ENCODE peak calls at places on chromosome 1, in six cellular contexts. T, F, A, E, Y and P are unnamed samples.

GRCh38 chr1:156245451-156246232 is 2.2 kb downstream of the PAQR6 start:
- DNase-seq in T (no peak), F (no peak), A (no peak), E (peak; percentile 73), Y (peak; percentile 43), P (no peak)

GRCh38 chr1:8017495-8018310 is 8.4 kb downstream of the ERRFI1 start:
- DNase-seq in T (peak; percentile 66), F (no peak), A (no peak), E (no peak), Y (peak; percentile 64), P (no peak)

GRCh38 chr1:212628813-212629415 is 20.4 kb downstream of the ATF3 start:
- DNase-seq in T (no peak), F (no peak), A (no peak), E (no peak), Y (no peak), P (no peak)

GRCh38 chr1:155499953-155500621 is 62.5 kb downstream of the ASH1L start:
- DNase-seq in T (no peak), F (no peak), A (no peak), E (no peak), Y (peak; percentile 9), P (peak; percentile 15)

GRCh38 chr1:16605213-16605525 is 8.2 kb downstream of the NBPF1 start:
- DNase-seq in T (peak; percentile 44), F (no peak), A (no peak), E (no peak), Y (no peak), P (no peak)

GRCh38 chr1:5415621-5416020 is 576.6 kb downstream of the NPHP4 start:
- DNase-seq in T (no peak), F (no peak), A (no peak), E (no peak), Y (no peak), P (no peak)

GRCh38 chr1:18919174-18919905 is 17.0 kb upstream of the ALDH4A1 start:
- DNase-seq in T (no peak), F (no peak), A (no peak), E (no peak), Y (no peak), P (no peak)

GRCh38 chr1:212139526-212140137 is 104.1 kb downstream of the DTL start:
- DNase-seq in T (no peak), F (no peak), A (no peak), E (peak; percentile 71), Y (no peak), P (no peak)

GRCh38 chr1:99737016-99737415 is 29.4 kb downstream of the FRRS1 start:
- DNase-seq in T (peak; percentile 78), F (no peak), A (no peak), E (no peak), Y (peak; percentile 77), P (no peak)

GRCh38 chr1:38064232-38064903 is 17.8 kb upstream of the POU3F1 start:
- DNase-seq in T (peak; percentile 46), F (no peak), A (peak; percentile 64), E (no peak), Y (peak; percentile 85), P (peak; percentile 52)

GRCh38 chr1:245326396-245326795 is 171.6 kb downstream of the KIF26B start:
- DNase-seq in T (no peak), F (no peak), A (no peak), E (no peak), Y (no peak), P (no peak)

GRCh38 chr1:55813619-55814018 is 598.5 kb upstream of the USP24 start:
- DNase-seq in T (peak; percentile 96), F (no peak), A (no peak), E (no peak), Y (peak; percentile 79), P (peak; percentile 83)

GRCh38 chr1:27361553-27361952 is 5.2 kb downstream of the MAP3K6 start:
- DNase-seq in T (no peak), F (no peak), A (no peak), E (no peak), Y (no peak), P (no peak)

GRCh38 chr1:200409203-200409760 is 554 bp downstream of the ZNF281 start:
- DNase-seq in T (peak; percentile 30), F (no peak), A (peak; percentile 40), E (peak; percentile 76), Y (peak; percentile 56), P (no peak)

GRCh38 chr1:48061162-48062136 is 64.3 kb upstream of the TRABD2B start:
- DNase-seq in T (peak; percentile 53), F (no peak), A (peak; percentile 49), E (no peak), Y (peak; percentile 70), P (no peak)

GRCh38 chr1:42214447-42214871 is 49.9 kb upstream of the GUCA2A start:
- DNase-seq in T (peak; percentile 79), F (no peak), A (no peak), E (no peak), Y (peak; percentile 72), P (peak; percentile 81)

GRCh38 chr1:84834419-84835064 is 58.5 kb downstream of the LPAR3 start:
- DNase-seq in T (peak; percentile 85), F (no peak), A (no peak), E (no peak), Y (peak; percentile 84), P (peak; percentile 53)

GRCh38 chr1:102578806-102579205 is 529.5 kb downstream of the COL11A1 start:
- DNase-seq in T (no peak), F (no peak), A (no peak), E (no peak), Y (peak; percentile 25), P (no peak)

GRCh38 chr1:110466646-110467280 is 15.8 kb downstream of the PROK1 start:
- DNase-seq in T (no peak), F (no peak), A (no peak), E (no peak), Y (no peak), P (no peak)

GRCh38 chr1:112712701-112713128 is 2.4 kb downstream of the PPM1J start:
- DNase-seq in T (no peak), F (peak; percentile 69), A (no peak), E (no peak), Y (no peak), P (no peak)

GRCh38 chr1:212593696-212594335 is 14.7 kb upstream of the ATF3 start:
- DNase-seq in T (no peak), F (no peak), A (no peak), E (no peak), Y (no peak), P (no peak)

GRCh38 chr1:247324204-247324787 is 7.4 kb downstream of the ZNF496 start:
- DNase-seq in T (no peak), F (no peak), A (no peak), E (no peak), Y (no peak), P (no peak)

GRCh38 chr1:235021815-235022214 is 106.8 kb downstream of the TOMM20 start:
- DNase-seq in T (no peak), F (no peak), A (no peak), E (no peak), Y (no peak), P (no peak)

GRCh38 chr1:185050823-185051451 is 5.6 kb downstream of the RNF2 start:
- DNase-seq in T (no peak), F (no peak), A (no peak), E (no peak), Y (no peak), P (no peak)

GRCh38 chr1:40386796-40387195 is 13.3 kb downstream of the SMAP2 start:
- DNase-seq in T (no peak), F (no peak), A (no peak), E (no peak), Y (no peak), P (no peak)
- H3K4me3 ChIP-seq in T (no peak overlapping the region), F (no peak overlapping the region), A (no peak overlapping the region), E (no peak overlapping the region), Y (no peak overlapping the region), P (no peak overlapping the region)

DNA sequence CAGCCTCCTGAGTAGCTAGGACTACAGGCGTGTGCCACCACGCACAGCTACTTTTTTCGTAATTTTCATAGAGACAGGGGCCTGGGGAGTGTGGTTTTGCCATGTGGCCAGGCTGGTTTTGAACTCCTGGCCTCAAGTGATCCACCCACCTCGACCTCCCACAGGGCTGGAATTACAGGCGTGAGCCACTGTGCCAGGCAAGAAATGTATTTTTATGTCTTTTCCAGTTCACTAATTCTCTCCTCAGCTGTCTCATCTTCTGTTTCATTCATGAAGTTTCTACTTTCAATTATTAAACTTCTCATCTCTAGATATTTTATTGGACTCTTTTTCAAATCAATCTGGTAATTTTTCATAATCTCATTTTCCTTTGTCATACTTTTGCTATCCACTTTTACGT is 72.1 kb upstream of the DISP3 start:
- DNase-seq in T (no peak), F (no peak), A (no peak), E (no peak), Y (no peak), P (no peak)
- H3K4me3 ChIP-seq in T (no peak overlapping the region), F (no peak overlapping the region), A (no peak overlapping the region), E (no peak overlapping the region), Y (no peak overlapping the region), P (no peak overlapping the region)

DNA sequence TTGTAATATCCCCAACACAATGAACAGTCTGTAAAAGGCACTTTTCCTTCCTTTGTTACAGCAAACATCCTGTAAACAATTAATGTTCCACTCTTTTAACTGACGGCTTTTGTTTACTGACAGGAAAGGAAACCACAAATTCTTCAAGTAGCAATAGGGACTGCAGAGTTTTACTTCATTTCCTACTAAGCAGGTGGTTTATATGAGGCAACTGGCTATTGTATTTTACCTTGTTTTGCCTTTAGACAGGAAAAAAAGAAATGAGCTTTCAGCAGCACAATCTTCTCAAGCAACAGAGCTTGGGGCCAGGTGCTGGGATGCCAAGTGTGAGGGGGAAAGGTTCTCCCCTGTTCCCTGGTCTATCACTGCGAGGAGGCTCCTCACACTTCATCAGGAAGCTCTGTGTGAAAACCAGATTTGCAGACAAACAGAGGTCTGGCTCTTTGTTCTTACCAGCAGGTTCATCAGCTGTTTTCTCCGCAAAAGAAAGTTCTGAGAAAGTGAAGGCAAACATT is 51.2 kb downstream of the SIPA1L2 start:
- DNase-seq in T (no peak), F (no peak), A (no peak), E (no peak), Y (no peak), P (no peak)
- H3K4me3 ChIP-seq in T (no peak overlapping the region), F (no peak overlapping the region), A (no peak overlapping the region), E (no peak overlapping the region), Y (no peak overlapping the region), P (no peak overlapping the region)

DNA sequence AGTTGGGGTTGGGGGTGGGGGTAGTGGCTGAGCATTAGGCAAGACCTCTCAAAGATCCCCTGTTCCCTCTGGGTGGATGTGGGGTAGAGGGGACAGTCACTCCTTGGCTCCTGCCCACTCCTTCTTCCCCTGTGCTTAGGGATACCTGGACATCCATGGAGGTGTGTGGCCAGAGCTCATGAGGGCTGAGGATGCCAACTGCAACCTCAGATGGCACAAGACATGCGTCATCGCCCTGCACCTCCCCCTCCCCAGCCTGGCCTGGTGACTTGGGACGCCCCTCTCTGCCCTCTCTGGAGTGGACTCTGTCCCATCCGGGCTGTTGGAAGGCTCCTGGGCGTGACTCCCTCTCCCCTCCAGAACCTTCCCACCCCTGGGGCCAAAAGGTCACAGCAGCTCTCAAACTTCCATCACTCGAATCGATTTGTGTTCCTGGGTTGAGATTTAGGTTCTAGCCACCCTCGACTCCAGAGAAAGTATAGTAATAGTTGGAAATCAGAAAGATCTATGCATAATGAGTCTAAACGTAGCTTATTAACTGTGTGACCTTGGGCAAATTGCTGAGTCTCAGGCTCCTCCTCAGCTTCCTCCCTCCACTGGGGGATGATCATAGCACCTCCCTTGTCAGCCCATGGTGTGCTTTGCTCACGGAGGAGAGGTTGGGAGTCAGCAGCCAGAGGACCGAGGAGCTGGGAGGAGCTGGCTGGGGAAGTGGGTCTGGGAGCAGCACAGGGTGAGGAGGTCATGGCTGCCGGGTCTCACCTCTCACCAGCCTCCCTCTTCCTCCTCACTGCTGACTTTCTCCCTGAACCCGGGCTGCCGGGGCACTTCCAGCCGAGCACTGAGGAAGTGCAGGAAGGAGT is 2.2 kb upstream of the PTPN7 start:
- DNase-seq in T (no peak), F (no peak), A (no peak), E (peak; percentile 61), Y (no peak), P (no peak)
- H3K4me3 ChIP-seq in T (no peak overlapping the region), F (no peak overlapping the region), A (no peak overlapping the region), E (no peak overlapping the region), Y (no peak overlapping the region), P (no peak overlapping the region)